ENCODE peak calls at places on chromosomes 1 and 21, in eight cellular contexts. R is IMR-90, S is body of pancreas, O is HL-60, W is pancreas, M is H9, Z is PC-9, J is brain microvascular endothelial cell. P is an unnamed sample.

GRCh38 chr21:35206141-35207125 is 157.3 kb upstream of the RUNX1 start:
- DNase-seq in R (peak), J (no peak), W (peak), S (no peak), M (peak), O (no peak), Z (no peak), P (no peak)

GRCh38 chr1:181655756-181656155 is 172.4 kb downstream of the CACNA1E start:
- DNase-seq in W (no peak), R (peak), M (no peak), Z (no peak), S (no peak), J (no peak), O (no peak), P (no peak)

GRCh38 chr21:21174676-21175075 is 176.5 kb downstream of the NCAM2 start:
- DNase-seq in Z (no peak), M (no peak), S (no peak), J (no peak), R (no peak), W (no peak), O (no peak), P (no peak)

GRCh38 chr1:205711105-205712048 is 31.1 kb upstream of the SLC45A3 start:
- DNase-seq in R (peak), J (peak), Z (peak), O (peak), W (peak), S (peak), M (peak), P (peak)

GRCh38 chr1:3111616-3112021 is 42.6 kb downstream of the PRDM16 start:
- DNase-seq in O (no peak), J (no peak), Z (no peak), S (no peak), R (no peak), W (no peak), M (no peak), P (no peak)

GRCh38 chr1:166172106-166172505 is 5.3 kb upstream of the FAM78B start:
- DNase-seq in J (no peak), R (no peak), W (no peak), M (no peak), Z (no peak), S (no peak), O (no peak), P (no peak)

GRCh38 chr21:46459356-46460112 is 843 bp downstream of the DIP2A start:
- DNase-seq in W (peak), S (peak), M (peak), O (no peak), Z (no peak), R (peak), J (peak), P (peak)

GRCh38 chr1:104706631-104707147 is 957.0 kb downstream of the AMY1C start:
- DNase-seq in R (no peak), M (no peak), J (no peak), S (no peak), W (no peak), Z (no peak), O (no peak), P (no peak)

GRCh38 chr1:25703041-25703440 is 86.5 kb downstream of the MAN1C1 start:
- DNase-seq in O (no peak), R (no peak), W (no peak), M (no peak), J (no peak), S (no peak), Z (no peak), P (no peak)

GRCh38 chr1:243526180-243526579 is 270.3 kb downstream of the SDCCAG8 start:
- DNase-seq in Z (no peak), O (no peak), W (no peak), M (no peak), R (no peak), S (no peak), J (no peak), P (no peak)

GRCh38 chr1:22829001-22829989 is 118.7 kb downstream of the EPHB2 start:
- DNase-seq in M (no peak), J (no peak), Z (no peak), W (no peak), O (no peak), R (peak), S (peak), P (peak)

GRCh38 chr1:53918343-53918742 is 24.4 kb downstream of the DIO1 start:
- DNase-seq in R (no peak), O (no peak), J (no peak), Z (no peak), S (no peak), W (no peak), M (no peak), P (no peak)

GRCh38 chr1:23574265-23574754 is 15.0 kb upstream of the ID3 start:
- DNase-seq in Z (peak), J (no peak), W (no peak), S (no peak), O (no peak), R (no peak), M (no peak), P (no peak)

GRCh38 chr1:94901841-94902240 is 25.1 kb downstream of the CNN3 start:
- DNase-seq in Z (no peak), J (no peak), M (no peak), O (no peak), R (no peak), W (no peak), S (no peak), P (no peak)

GRCh38 chr21:46562472-46562871 is 42.4 kb downstream of the S100B start:
- DNase-seq in Z (no peak), R (no peak), O (no peak), S (no peak), J (no peak), W (no peak), M (no peak), P (no peak)

DNA sequence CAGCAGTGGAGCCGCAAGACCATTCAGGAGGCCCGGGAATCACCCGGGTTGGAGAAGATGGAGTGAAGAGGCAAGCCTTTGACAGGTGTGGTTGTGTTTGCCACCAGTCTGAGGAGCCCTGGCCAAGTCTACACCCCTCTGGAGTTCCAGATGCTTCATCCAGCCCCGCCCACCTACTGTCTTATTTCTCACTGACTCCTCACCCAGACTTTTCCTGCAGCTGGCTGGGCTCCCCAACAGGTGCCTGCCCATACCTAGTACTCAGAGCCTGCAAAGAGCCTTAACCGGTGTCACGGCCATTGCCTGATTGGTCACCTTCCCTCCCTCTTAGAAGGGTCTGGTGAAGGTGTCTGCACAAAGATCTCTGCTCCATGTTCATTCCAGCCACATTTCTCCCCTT is 16.0 kb downstream of the SLC9A1 start:
- DNase-seq in M (no peak), W (no peak), Z (no peak), O (no peak), R (no peak), J (no peak), S (no peak), P (no peak)
- H3K27ac ChIP-seq in M (no peak), W (no peak), Z (no peak), O (no peak), R (no peak), J (no peak), S (no peak), P (no peak)

GRCh38 chr1:233547726-233548125 is 66.2 kb upstream of the KCNK1 start:
- DNase-seq in M (no peak), J (no peak), S (no peak), R (no peak), Z (no peak), W (no peak), O (no peak), P (no peak)

GRCh38 chr1:233540788-233541187 is 73.1 kb upstream of the KCNK1 start:
- DNase-seq in Z (no peak), W (no peak), O (no peak), J (no peak), M (no peak), R (no peak), S (no peak), P (no peak)

GRCh38 chr1:233549404-233549803 is 64.5 kb upstream of the KCNK1 start:
- DNase-seq in O (no peak), R (no peak), M (no peak), S (no peak), W (no peak), Z (no peak), J (no peak), P (no peak)

GRCh38 chr1:233544304-233544703 is 69.6 kb upstream of the KCNK1 start:
- DNase-seq in S (no peak), W (no peak), Z (no peak), M (no peak), O (no peak), J (no peak), R (no peak), P (no peak)

GRCh38 chr1:233543338-233544255 is 70.3 kb upstream of the KCNK1 start:
- DNase-seq in S (peak), J (peak), M (no peak), Z (peak), R (peak), O (no peak), W (peak), P (no peak)
- H3K27ac ChIP-seq in S (no peak), J (no peak), M (no peak), Z (no peak), R (no peak), O (no peak), W (no peak), P (no peak)

DNA sequence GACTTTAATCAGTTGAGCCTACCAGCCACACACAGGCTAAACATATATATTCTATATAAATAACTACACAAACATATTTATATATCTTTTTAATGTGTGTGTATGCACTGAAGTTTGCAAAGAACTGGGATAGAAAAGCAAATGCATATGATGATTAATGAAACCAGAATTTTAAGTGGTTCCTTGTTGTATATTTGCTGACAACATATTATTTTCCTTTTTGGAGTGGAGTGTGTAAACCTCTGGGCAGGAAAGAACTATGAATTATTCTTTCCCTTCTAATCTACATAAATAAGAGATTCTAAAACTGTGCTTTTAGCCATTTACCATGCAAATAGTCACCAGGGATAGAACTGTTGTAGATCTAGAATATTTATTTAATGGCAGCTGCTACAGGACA is 187.6 kb downstream of the BACH1 start:
- DNase-seq in Z (no peak), R (no peak), J (no peak), S (no peak), M (no peak), W (no peak), O (no peak), P (no peak)
- H3K27ac ChIP-seq in Z (no peak), R (no peak), J (no peak), S (no peak), M (no peak), W (no peak), O (no peak), P (no peak)

GRCh38 chr1:227937031-227937430 is 10.7 kb downstream of the WNT9A start:
- DNase-seq in S (no peak), M (no peak), R (no peak), O (no peak), Z (no peak), W (no peak), J (no peak), P (no peak)

GRCh38 chr1:227937531-227938145 is 10.1 kb downstream of the WNT9A start:
- DNase-seq in W (no peak), J (no peak), S (no peak), O (no peak), Z (no peak), R (no peak), M (no peak), P (no peak)

GRCh38 chr1:227934476-227935313 is 13.0 kb downstream of the WNT9A start:
- DNase-seq in J (peak), S (peak), R (peak), W (no peak), M (no peak), O (no peak), Z (peak), P (no peak)

GRCh38 chr1:227938276-227938675 is 9.5 kb downstream of the WNT9A start:
- DNase-seq in R (no peak), S (no peak), Z (no peak), J (no peak), M (no peak), O (no peak), W (no peak), P (no peak)

DNA sequence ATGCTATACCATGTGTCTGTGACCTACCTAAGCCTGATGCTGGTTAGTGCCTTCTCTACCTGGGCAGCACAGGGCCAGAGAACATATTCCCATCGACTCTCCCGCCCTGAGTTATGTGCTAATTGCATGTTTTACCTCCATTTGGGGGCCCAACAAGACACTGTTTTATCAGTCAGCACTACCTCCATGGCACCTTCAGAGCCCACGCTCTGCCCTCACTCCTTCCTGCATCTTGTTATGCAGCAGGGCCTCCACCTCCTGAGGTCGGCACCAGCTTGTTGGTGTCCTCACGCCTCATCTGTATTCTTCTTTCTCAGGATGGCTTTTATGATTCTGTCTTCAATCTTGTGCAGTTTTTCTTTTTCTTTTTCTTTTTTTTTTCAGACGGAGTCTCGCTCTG is 11.9 kb downstream of the WNT9A start:
- DNase-seq in W (no peak), R (no peak), S (no peak), J (no peak), O (no peak), Z (no peak), M (no peak), P (no peak)
- H3K27ac ChIP-seq in W (no peak), R (no peak), S (no peak), J (no peak), O (no peak), Z (peak), M (no peak), P (no peak)

GRCh38 chr1:83900530-83900929 is 98.4 kb downstream of the TTLL7 start:
- DNase-seq in Z (peak), O (no peak), M (no peak), W (no peak), J (peak), S (no peak), R (peak), P (no peak)
- H3K27ac ChIP-seq in Z (no peak), O (no peak), M (no peak), W (no peak), J (no peak), S (no peak), R (no peak), P (no peak)

DNA sequence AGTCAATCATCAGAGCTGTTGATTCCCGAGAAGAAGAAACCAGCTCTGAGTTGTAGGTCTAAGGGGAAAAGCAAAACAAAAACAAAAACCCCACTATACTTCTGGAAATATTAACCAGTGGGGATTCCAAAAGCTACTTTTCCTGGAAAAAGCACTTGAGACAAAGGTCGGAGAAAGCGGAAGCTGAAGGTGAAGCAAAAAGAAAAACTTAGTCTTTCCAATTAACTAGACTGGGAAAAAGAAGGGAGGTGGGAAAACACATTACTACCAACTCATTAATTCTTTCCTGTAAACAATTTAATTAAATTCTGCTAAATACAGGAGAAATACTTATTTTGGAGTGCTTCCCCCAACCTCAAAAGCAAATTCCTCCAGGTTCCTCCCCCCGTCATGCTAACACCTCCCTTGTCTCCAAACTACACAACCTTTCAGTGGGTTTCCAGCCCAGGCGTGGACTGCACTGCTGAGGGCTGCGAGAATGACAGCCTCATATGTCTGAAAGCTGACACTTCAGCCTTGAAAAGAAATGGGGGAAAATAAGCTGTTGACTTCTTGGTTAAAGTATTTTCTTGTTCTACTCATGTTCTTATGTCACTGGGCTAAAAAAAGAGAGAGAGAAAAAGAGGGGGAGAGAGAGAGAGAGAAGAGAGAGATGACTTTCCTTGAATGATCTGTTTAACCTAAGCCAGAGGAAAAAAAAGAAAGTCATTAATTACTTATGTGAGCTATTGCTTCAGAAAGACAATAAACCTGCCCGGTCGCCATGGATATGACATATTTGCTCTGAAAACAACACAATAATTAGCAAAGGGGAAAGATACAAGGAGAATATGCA is 5.1 kb downstream of the CASZ1 start:
- DNase-seq in M (no peak), S (peak), Z (peak), J (no peak), R (no peak), W (no peak), O (no peak), P (no peak)
- H3K27ac ChIP-seq in M (no peak), S (no peak), Z (no peak), J (no peak), R (no peak), W (peak), O (no peak), P (no peak)

DNA sequence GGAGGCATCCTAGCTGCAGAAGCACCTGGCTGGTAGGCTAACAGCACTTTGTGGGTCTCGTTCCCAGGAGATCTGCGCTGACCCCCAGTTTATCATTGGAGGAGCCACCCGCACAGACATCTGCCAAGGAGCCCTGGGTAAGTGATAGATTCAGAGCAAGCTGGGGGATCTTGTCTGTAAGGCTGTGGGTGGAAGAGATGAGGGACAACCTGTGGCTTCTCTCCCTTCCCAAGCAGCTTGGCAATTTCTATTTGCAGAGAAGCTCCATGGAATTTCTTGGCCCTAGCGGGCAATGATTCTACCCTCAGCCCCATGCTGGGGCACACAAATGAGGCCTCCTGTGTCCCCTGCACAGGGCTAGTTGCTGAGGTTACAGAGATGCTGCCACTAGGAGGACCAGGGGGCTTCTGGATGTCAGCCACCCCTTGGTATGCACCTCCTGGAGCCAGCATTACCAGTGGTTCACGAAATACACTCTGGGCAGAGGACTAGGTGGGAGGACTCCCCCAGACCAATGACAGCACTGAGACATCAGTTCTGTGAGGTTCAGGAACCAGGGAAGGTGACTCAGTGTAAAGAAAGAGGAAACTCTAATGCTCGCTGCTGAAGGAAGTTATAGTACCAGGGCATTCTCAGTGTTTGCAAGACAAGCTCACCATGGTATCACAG is 5.5 kb downstream of the CAPN2 start:
- DNase-seq in R (peak), M (no peak), J (no peak), S (no peak), W (no peak), Z (peak), O (no peak), P (no peak)
- H3K27ac ChIP-seq in R (peak), M (no peak), J (peak), S (no peak), W (no peak), Z (peak), O (no peak), P (no peak)

DNA sequence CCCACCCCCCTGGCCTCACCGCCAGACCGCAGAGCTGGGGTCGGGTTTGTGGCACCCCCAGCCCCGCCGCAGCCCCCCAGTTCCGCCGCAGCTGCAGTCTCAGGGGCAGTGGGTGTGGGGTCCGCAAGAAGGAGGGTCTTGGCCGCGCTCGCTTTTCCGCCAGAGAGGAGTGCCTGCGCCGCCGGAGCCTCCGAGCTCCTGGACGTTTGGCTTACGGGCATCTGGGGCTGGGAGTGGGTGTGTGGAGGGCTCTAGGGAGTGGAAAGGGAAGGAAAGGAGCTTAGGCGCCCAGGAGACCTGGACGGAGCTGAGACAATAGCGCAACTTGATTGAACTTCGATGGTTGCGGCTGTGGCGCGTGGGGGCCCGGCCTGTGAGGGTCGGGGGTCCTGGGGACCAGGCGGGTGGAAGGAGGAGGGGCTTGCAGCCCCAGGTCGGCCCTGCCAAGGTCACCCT is 88.8 kb upstream of the IPO9 start:
- DNase-seq in S (no peak), W (no peak), J (no peak), R (no peak), O (no peak), Z (no peak), M (peak), P (no peak)
- H3K27ac ChIP-seq in S (peak), W (no peak), J (peak), R (no peak), O (no peak), Z (no peak), M (no peak), P (peak)

GRCh38 chr1:54926955-54927354 is 40.0 kb upstream of the DHCR24 start:
- DNase-seq in W (no peak), Z (no peak), J (no peak), O (no peak), S (no peak), M (no peak), R (peak), P (no peak)

GRCh38 chr1:54919367-54920359 is 32.7 kb upstream of the DHCR24 start:
- DNase-seq in R (no peak), J (no peak), O (no peak), W (no peak), Z (no peak), M (no peak), S (no peak), P (no peak)

GRCh38 chr1:54927475-54928240 is 40.7 kb upstream of the DHCR24 start:
- DNase-seq in S (no peak), J (peak), W (no peak), M (no peak), R (peak), Z (no peak), O (no peak), P (no peak)

GRCh38 chr1:54922040-54922761 is 35.2 kb upstream of the DHCR24 start:
- DNase-seq in R (no peak), J (no peak), Z (no peak), O (no peak), M (no peak), S (no peak), W (no peak), P (no peak)

DNA sequence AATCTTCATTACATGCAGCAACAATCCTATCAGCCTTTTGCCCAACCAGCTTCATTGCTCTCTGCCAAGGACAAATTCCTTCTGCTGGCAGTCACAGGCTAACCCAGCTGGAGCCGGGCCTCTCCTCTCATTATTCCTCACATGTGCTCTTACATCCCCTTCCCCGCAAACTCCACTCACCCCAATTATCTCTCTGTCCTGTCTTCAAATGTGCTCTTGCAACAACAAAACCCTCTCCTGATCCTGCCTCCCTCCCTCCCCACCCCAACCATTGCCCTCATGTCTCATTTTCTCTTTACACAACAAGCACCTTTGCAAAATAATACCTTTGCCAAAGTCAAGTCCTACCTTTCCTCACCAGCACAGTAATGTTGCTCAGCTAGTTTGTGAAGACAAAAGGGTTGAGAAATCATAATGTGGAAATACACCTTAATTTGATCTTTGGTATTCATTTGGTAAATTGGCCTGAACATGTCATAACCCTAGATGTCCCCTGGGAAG is 36.0 kb upstream of the DHCR24 start:
- DNase-seq in R (no peak), O (no peak), J (no peak), M (no peak), S (peak), Z (peak), W (peak), P (no peak)
- H3K27ac ChIP-seq in R (no peak), O (no peak), J (no peak), M (no peak), S (peak), Z (peak), W (no peak), P (no peak)

P was measured in substantia nigra.